ENCODE peak calls at places on chromosomes 12 and 14, in four cellular contexts. U is Peyer's patch, B is GM12865, H is tibial artery. Y is an unnamed sample.

GRCh38 chr14:61608245-61609142 is 86.8 kb upstream of the HIF1A start:
- DNase-seq in U (no peak), B (no peak), H (no peak), Y (peak)

GRCh38 chr14:97458302-97459137 is 661.3 kb downstream of the VRK1 start:
- DNase-seq in U (peak), B (peak), H (peak), Y (no peak)

GRCh38 chr14:32932302-32932920 is 6.3 kb upstream of the NPAS3 start:
- DNase-seq in U (no peak), B (no peak), H (no peak), Y (no peak)

GRCh38 chr12:118060301-118061010 is 523 bp downstream of the WSB2 start:
- DNase-seq in U (peak), B (peak), H (peak), Y (no peak)

GRCh38 chr14:58749066-58749669 is 111.4 kb downstream of the DACT1 start:
- DNase-seq in U (no peak), B (peak), H (peak), Y (peak)

GRCh38 chr12:58253663-58254062 is 312.3 kb downstream of the ATP23 start:
- DNase-seq in U (no peak), B (no peak), H (no peak), Y (no peak)

GRCh38 chr12:18446245-18446644 is 184.9 kb downstream of the PIK3C2G start:
- DNase-seq in U (no peak), B (peak), H (no peak), Y (no peak)

GRCh38 chr12:93469386-93469785 is 2.1 kb downstream of the MRPL42 start:
- DNase-seq in U (no peak), B (no peak), H (no peak), Y (no peak)

GRCh38 chr14:99740411-99740810 is 52.8 kb upstream of the EML1 start:
- DNase-seq in U (no peak), B (no peak), H (no peak), Y (no peak)

GRCh38 chr12:53102883-53103807 is at the start of gene SOAT2:
- DNase-seq in U (peak), B (peak), H (no peak), Y (no peak)

GRCh38 chr14:77562681-77563080 is 53.8 kb downstream of the SPTLC2 start:
- DNase-seq in U (no peak), B (no peak), H (no peak), Y (peak)

GRCh38 chr12:52083638-52083996 is 4.1 kb downstream of the SMIM41 start:
- DNase-seq in U (no peak), B (no peak), H (no peak), Y (no peak)
- TF ChIP-seq CTCF in U (no peak), B (no peak), H (no peak), Y (peak)

GRCh38 chr12:67006612-67007011 is 262.5 kb upstream of the CAND1 start:
- DNase-seq in U (no peak), B (no peak), H (no peak), Y (no peak)
- TF ChIP-seq CTCF in U (no peak), B (no peak), H (no peak), Y (no peak)

DNA sequence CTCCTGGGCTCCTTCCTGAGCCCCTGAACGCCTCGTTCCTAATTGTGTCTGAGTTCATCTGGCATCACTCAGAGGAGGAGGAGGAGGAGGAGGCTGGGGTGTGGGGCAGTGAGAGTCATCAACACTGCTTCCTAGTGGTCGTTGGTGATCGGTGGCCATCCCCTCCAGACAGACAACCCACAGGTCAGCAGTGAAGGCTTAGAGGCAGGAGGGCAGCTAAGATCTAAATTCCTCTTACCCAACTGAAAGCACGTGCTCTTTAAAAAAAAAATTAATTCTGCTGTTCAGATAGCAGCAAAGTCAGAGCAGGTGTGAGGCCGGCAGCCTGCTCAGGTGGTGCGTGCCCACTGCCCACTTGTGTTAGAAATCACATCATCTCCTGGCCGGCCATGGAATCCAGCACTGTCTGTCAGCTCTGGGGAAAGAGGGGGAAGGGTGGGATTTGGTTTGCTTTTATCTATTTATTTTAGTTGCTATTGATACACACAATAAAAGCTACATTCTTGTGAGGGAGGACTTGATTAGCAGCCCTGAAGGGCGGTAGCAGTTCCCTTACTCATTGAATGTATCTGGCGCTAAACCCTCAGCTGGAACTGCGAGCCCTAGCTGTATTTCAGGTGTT is 46.6 kb downstream of the PPP2R5C start:
- DNase-seq in U (no peak), B (no peak), H (no peak), Y (no peak)
- TF ChIP-seq CTCF in U (no peak), B (no peak), H (no peak), Y (peak)

DNA sequence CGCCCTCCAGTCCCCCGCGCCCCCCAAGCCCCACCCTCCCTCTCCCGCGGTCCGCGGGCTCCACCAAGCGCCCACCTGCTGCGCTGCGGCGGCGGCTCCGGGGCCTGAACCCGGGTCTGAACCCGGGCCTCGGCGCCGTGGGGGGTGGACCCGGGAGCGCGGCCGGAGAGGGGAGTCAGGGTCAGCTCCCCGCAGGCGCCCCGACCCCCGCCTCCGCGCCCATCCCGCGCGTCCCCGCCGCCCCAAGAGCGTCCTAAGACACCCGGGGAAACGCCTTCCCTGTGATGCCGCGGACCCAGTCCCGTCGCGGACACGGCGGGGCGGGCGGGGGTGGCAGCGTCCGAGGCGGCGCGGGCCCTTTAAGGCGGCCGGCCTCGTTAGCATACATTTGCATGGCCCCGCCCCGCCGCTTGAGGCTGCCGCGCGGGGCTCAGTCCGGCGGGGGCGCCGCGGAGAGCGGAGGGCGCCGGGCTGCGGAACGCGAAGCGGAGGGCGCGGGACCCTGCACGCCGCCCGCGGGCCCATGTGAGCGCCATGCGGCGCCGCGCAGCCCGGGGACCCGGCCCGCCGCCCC is at the start of gene MMP17:
- DNase-seq in U (peak), B (peak), H (no peak), Y (no peak)
- TF ChIP-seq CTCF in U (no peak), B (peak), H (no peak), Y (peak)